ENCODE peak calls at places on chromosomes 7 and 10, in ten cellular contexts. One of them, this sample, is unnamed.

GRCh38 chr10:72981882-72982529 is 27.4 kb upstream of the PLA2G12B start:
- DNase-seq in SJSA1: no peak
- DNase-seq in ecto neural progenitor cell: no peak
- DNase-seq in SW480: no peak
- DNase-seq in posterior cingulate gyrus: no peak
- DNase-seq in naive thymus-derived CD8-positive, alpha-beta T cell: no peak
- DNase-seq in hypothalamus: no peak
- DNase-seq in mesendoderm: peak
- DNase-seq in Peyer's patch: no peak
- DNase-seq in GM20000: no peak
- DNase-seq in this sample: no peak

GRCh38 chr7:24898691-24899090 is 81.3 kb downstream of the OSBPL3 start:
- DNase-seq in ecto neural progenitor cell: no peak
- DNase-seq in posterior cingulate gyrus: no peak
- DNase-seq in naive thymus-derived CD8-positive, alpha-beta T cell: no peak
- DNase-seq in Peyer's patch: no peak
- DNase-seq in mesendoderm: no peak
- DNase-seq in hypothalamus: no peak
- DNase-seq in GM20000: peak
- DNase-seq in SW480: peak
- DNase-seq in SJSA1: no peak
- DNase-seq in this sample: no peak

GRCh38 chr7:94190599-94191061 is 186.5 kb upstream of the BET1 start:
- DNase-seq in ecto neural progenitor cell: no peak
- DNase-seq in SW480: no peak
- DNase-seq in hypothalamus: no peak
- DNase-seq in Peyer's patch: no peak
- DNase-seq in mesendoderm: no peak
- DNase-seq in posterior cingulate gyrus: no peak
- DNase-seq in naive thymus-derived CD8-positive, alpha-beta T cell: no peak
- DNase-seq in GM20000: no peak
- DNase-seq in SJSA1: peak
- DNase-seq in this sample: no peak

GRCh38 chr7:37489703-37490102 is 41.0 kb upstream of the ELMO1 start:
- DNase-seq in naive thymus-derived CD8-positive, alpha-beta T cell: no peak
- DNase-seq in mesendoderm: peak
- DNase-seq in ecto neural progenitor cell: no peak
- DNase-seq in SJSA1: no peak
- DNase-seq in Peyer's patch: no peak
- DNase-seq in SW480: no peak
- DNase-seq in GM20000: no peak
- DNase-seq in posterior cingulate gyrus: no peak
- DNase-seq in hypothalamus: no peak
- DNase-seq in this sample: no peak

GRCh38 chr10:119761106-119761505 is 35.3 kb downstream of the INPP5F start:
- DNase-seq in Peyer's patch: no peak
- DNase-seq in mesendoderm: no peak
- DNase-seq in hypothalamus: no peak
- DNase-seq in GM20000: no peak
- DNase-seq in SW480: no peak
- DNase-seq in posterior cingulate gyrus: no peak
- DNase-seq in SJSA1: no peak
- DNase-seq in ecto neural progenitor cell: no peak
- DNase-seq in naive thymus-derived CD8-positive, alpha-beta T cell: no peak
- DNase-seq in this sample: no peak

GRCh38 chr7:158633055-158633956 is 45.7 kb upstream of the PTPRN2 start:
- DNase-seq in Peyer's patch: no peak
- DNase-seq in SJSA1: no peak
- DNase-seq in naive thymus-derived CD8-positive, alpha-beta T cell: no peak
- DNase-seq in ecto neural progenitor cell: no peak
- DNase-seq in SW480: no peak
- DNase-seq in posterior cingulate gyrus: no peak
- DNase-seq in mesendoderm: no peak
- DNase-seq in GM20000: no peak
- DNase-seq in hypothalamus: no peak
- DNase-seq in this sample: no peak

GRCh38 chr10:133258818-133259602 is 17.7 kb downstream of the ADAM8 start:
- DNase-seq in SW480: peak
- DNase-seq in SJSA1: peak
- DNase-seq in hypothalamus: no peak
- DNase-seq in ecto neural progenitor cell: no peak
- DNase-seq in naive thymus-derived CD8-positive, alpha-beta T cell: peak
- DNase-seq in posterior cingulate gyrus: no peak
- DNase-seq in GM20000: no peak
- DNase-seq in mesendoderm: no peak
- DNase-seq in Peyer's patch: peak
- DNase-seq in this sample: peak

GRCh38 chr10:83925133-83925532 is 214.2 kb upstream of the GHITM start:
- DNase-seq in GM20000: no peak
- DNase-seq in naive thymus-derived CD8-positive, alpha-beta T cell: no peak
- DNase-seq in SW480: no peak
- DNase-seq in hypothalamus: no peak
- DNase-seq in SJSA1: no peak
- DNase-seq in ecto neural progenitor cell: no peak
- DNase-seq in mesendoderm: peak
- DNase-seq in Peyer's patch: no peak
- DNase-seq in posterior cingulate gyrus: no peak
- DNase-seq in this sample: no peak

GRCh38 chr7:155454183-155455112 is 3.5 kb upstream of the EN2 start:
- DNase-seq in ecto neural progenitor cell: no peak
- DNase-seq in naive thymus-derived CD8-positive, alpha-beta T cell: no peak
- DNase-seq in posterior cingulate gyrus: no peak
- DNase-seq in hypothalamus: no peak
- DNase-seq in mesendoderm: peak
- DNase-seq in GM20000: peak
- DNase-seq in Peyer's patch: no peak
- DNase-seq in SW480: no peak
- DNase-seq in SJSA1: no peak
- DNase-seq in this sample: no peak

GRCh38 chr10:18140149-18140956 is at the start of gene CACNB2:
- DNase-seq in mesendoderm: peak
- DNase-seq in hypothalamus: peak
- DNase-seq in SJSA1: no peak
- DNase-seq in SW480: peak
- DNase-seq in Peyer's patch: no peak
- DNase-seq in naive thymus-derived CD8-positive, alpha-beta T cell: no peak
- DNase-seq in ecto neural progenitor cell: peak
- DNase-seq in posterior cingulate gyrus: peak
- DNase-seq in GM20000: peak
- DNase-seq in this sample: no peak

GRCh38 chr7:12017046-12017445 is 185.0 kb upstream of the THSD7A start:
- DNase-seq in GM20000: no peak
- DNase-seq in ecto neural progenitor cell: no peak
- DNase-seq in mesendoderm: no peak
- DNase-seq in hypothalamus: no peak
- DNase-seq in SW480: no peak
- DNase-seq in naive thymus-derived CD8-positive, alpha-beta T cell: no peak
- DNase-seq in SJSA1: no peak
- DNase-seq in posterior cingulate gyrus: no peak
- DNase-seq in Peyer's patch: no peak
- DNase-seq in this sample: no peak

GRCh38 chr10:122877264-122877663 is 2.1 kb downstream of the FAM24B start:
- DNase-seq in Peyer's patch: no peak
- DNase-seq in naive thymus-derived CD8-positive, alpha-beta T cell: no peak
- DNase-seq in ecto neural progenitor cell: no peak
- DNase-seq in posterior cingulate gyrus: no peak
- DNase-seq in hypothalamus: no peak
- DNase-seq in SW480: no peak
- DNase-seq in SJSA1: no peak
- DNase-seq in mesendoderm: peak
- DNase-seq in GM20000: no peak
- DNase-seq in this sample: no peak

GRCh38 chr10:110600487-110601101 is 33.1 kb downstream of the SMC3 start:
- DNase-seq in SJSA1: no peak
- DNase-seq in ecto neural progenitor cell: no peak
- DNase-seq in SW480: peak
- DNase-seq in hypothalamus: peak
- DNase-seq in mesendoderm: peak
- DNase-seq in naive thymus-derived CD8-positive, alpha-beta T cell: peak
- DNase-seq in GM20000: peak
- DNase-seq in Peyer's patch: no peak
- DNase-seq in posterior cingulate gyrus: no peak
- DNase-seq in this sample: no peak

GRCh38 chr7:120916116-120916515 is 34.5 kb upstream of the ING3 start:
- DNase-seq in Peyer's patch: no peak
- DNase-seq in SW480: no peak
- DNase-seq in GM20000: no peak
- DNase-seq in naive thymus-derived CD8-positive, alpha-beta T cell: no peak
- DNase-seq in mesendoderm: peak
- DNase-seq in posterior cingulate gyrus: no peak
- DNase-seq in hypothalamus: no peak
- DNase-seq in ecto neural progenitor cell: no peak
- DNase-seq in SJSA1: no peak
- DNase-seq in this sample: no peak

GRCh38 chr10:8006274-8006999 is 48.1 kb upstream of the GATA3 start:
- DNase-seq in ecto neural progenitor cell: no peak
- DNase-seq in Peyer's patch: no peak
- DNase-seq in SW480: no peak
- DNase-seq in mesendoderm: no peak
- DNase-seq in hypothalamus: no peak
- DNase-seq in SJSA1: no peak
- DNase-seq in posterior cingulate gyrus: no peak
- DNase-seq in GM20000: peak
- DNase-seq in naive thymus-derived CD8-positive, alpha-beta T cell: no peak
- DNase-seq in this sample: no peak

GRCh38 chr7:108235451-108236061 is 105.4 kb upstream of the LAMB4 start:
- DNase-seq in mesendoderm: peak
- DNase-seq in hypothalamus: no peak
- DNase-seq in SJSA1: no peak
- DNase-seq in naive thymus-derived CD8-positive, alpha-beta T cell: no peak
- DNase-seq in posterior cingulate gyrus: no peak
- DNase-seq in SW480: no peak
- DNase-seq in GM20000: no peak
- DNase-seq in Peyer's patch: no peak
- DNase-seq in ecto neural progenitor cell: no peak
- DNase-seq in this sample: no peak

GRCh38 chr10:77932016-77932715 is 5.6 kb upstream of the DLG5 start:
- DNase-seq in ecto neural progenitor cell: no peak
- DNase-seq in SW480: no peak
- DNase-seq in Peyer's patch: no peak
- DNase-seq in hypothalamus: no peak
- DNase-seq in posterior cingulate gyrus: no peak
- DNase-seq in mesendoderm: no peak
- DNase-seq in GM20000: no peak
- DNase-seq in naive thymus-derived CD8-positive, alpha-beta T cell: no peak
- DNase-seq in SJSA1: no peak
- DNase-seq in this sample: no peak

GRCh38 chr7:113015038-113015645 is 71.5 kb downstream of the GPR85 start:
- DNase-seq in mesendoderm: no peak
- DNase-seq in Peyer's patch: no peak
- DNase-seq in hypothalamus: no peak
- DNase-seq in ecto neural progenitor cell: no peak
- DNase-seq in SJSA1: no peak
- DNase-seq in GM20000: no peak
- DNase-seq in naive thymus-derived CD8-positive, alpha-beta T cell: no peak
- DNase-seq in SW480: peak
- DNase-seq in posterior cingulate gyrus: no peak
- DNase-seq in this sample: no peak

GRCh38 chr7:104196161-104196560 is 11.7 kb downstream of the ORC5 start:
- DNase-seq in naive thymus-derived CD8-positive, alpha-beta T cell: no peak
- DNase-seq in SJSA1: no peak
- DNase-seq in GM20000: no peak
- DNase-seq in mesendoderm: no peak
- DNase-seq in ecto neural progenitor cell: no peak
- DNase-seq in hypothalamus: no peak
- DNase-seq in SW480: no peak
- DNase-seq in Peyer's patch: no peak
- DNase-seq in posterior cingulate gyrus: no peak
- DNase-seq in this sample: no peak

GRCh38 chr7:157928171-157928794 is 591.5 kb downstream of the DNAJB6 start:
- DNase-seq in naive thymus-derived CD8-positive, alpha-beta T cell: no peak
- DNase-seq in SW480: no peak
- DNase-seq in ecto neural progenitor cell: peak
- DNase-seq in GM20000: no peak
- DNase-seq in SJSA1: no peak
- DNase-seq in Peyer's patch: no peak
- DNase-seq in hypothalamus: no peak
- DNase-seq in posterior cingulate gyrus: no peak
- DNase-seq in mesendoderm: no peak
- DNase-seq in this sample: no peak

GRCh38 chr7:5574770-5575269 is 151.2 kb upstream of the TNRC18 start:
- DNase-seq in ecto neural progenitor cell: peak
- DNase-seq in Peyer's patch: no peak
- DNase-seq in SJSA1: no peak
- DNase-seq in naive thymus-derived CD8-positive, alpha-beta T cell: no peak
- DNase-seq in mesendoderm: peak
- DNase-seq in hypothalamus: no peak
- DNase-seq in GM20000: no peak
- DNase-seq in SW480: no peak
- DNase-seq in posterior cingulate gyrus: no peak
- DNase-seq in this sample: no peak

GRCh38 chr10:17848646-17849045 is 39.5 kb downstream of the MRC1 start:
- DNase-seq in posterior cingulate gyrus: no peak
- DNase-seq in hypothalamus: no peak
- DNase-seq in ecto neural progenitor cell: no peak
- DNase-seq in SW480: no peak
- DNase-seq in naive thymus-derived CD8-positive, alpha-beta T cell: no peak
- DNase-seq in SJSA1: no peak
- DNase-seq in GM20000: no peak
- DNase-seq in Peyer's patch: no peak
- DNase-seq in mesendoderm: no peak
- DNase-seq in this sample: no peak

GRCh38 chr10:33524966-33525365 is 190.5 kb upstream of the NRP1 start:
- DNase-seq in Peyer's patch: no peak
- DNase-seq in SJSA1: peak
- DNase-seq in GM20000: no peak
- DNase-seq in ecto neural progenitor cell: no peak
- DNase-seq in posterior cingulate gyrus: no peak
- DNase-seq in SW480: no peak
- DNase-seq in hypothalamus: no peak
- DNase-seq in mesendoderm: no peak
- DNase-seq in naive thymus-derived CD8-positive, alpha-beta T cell: no peak
- DNase-seq in this sample: no peak

GRCh38 chr7:151085691-151086620 is at the start of gene AGAP3:
- DNase-seq in Peyer's patch: peak
- DNase-seq in GM20000: peak
- DNase-seq in naive thymus-derived CD8-positive, alpha-beta T cell: peak
- DNase-seq in ecto neural progenitor cell: peak
- DNase-seq in SJSA1: peak
- DNase-seq in posterior cingulate gyrus: peak
- DNase-seq in mesendoderm: peak
- DNase-seq in SW480: peak
- DNase-seq in hypothalamus: peak
- DNase-seq in this sample: peak

This sample was measured in natural killer cell.